ENCODE peak calls at places on chromosomes 11 and 22, in six cellular contexts. Q is stimulated activated CD4-positive, alpha-beta T cell treated with anti-CD3 and anti-CD28 coated beads, Interleukin-12 subunit alpha, Interleukin-12 subunit beta, amount 100 ng/mL, for 4 hours; G is transverse colon; O is brain microvascular endothelial cell; X is stimulated activated CD8-positive, alpha-beta memory T cell treated with anti-CD3 and anti-CD28 coated beads, Interleukin-7, amount 100 ng/mL, for 1 hour; E is NCI-H1105 treated with DMSO at 0.1 percent for 48 hours. F is an unnamed sample.

GRCh38 chr11:23336961-23337360 is 476.7 kb upstream of the CCDC179 start:
- DNase-seq in Q (no peak), G (no peak), O (peak), X (no peak), E (no peak), F (no peak)

GRCh38 chr11:41053894-41054293 is 405.6 kb downstream of the LRRC4C start:
- DNase-seq in Q (no peak), G (no peak), O (no peak), X (no peak), E (no peak), F (no peak)

GRCh38 chr22:23007823-23008222 is 62.5 kb upstream of the GNAZ start:
- DNase-seq in Q (no peak), G (no peak), O (no peak), X (no peak), E (no peak), F (no peak)

GRCh38 chr22:42920101-42920820 is 63.2 kb upstream of the ARFGAP3 start:
- DNase-seq in Q (no peak), G (no peak), O (no peak), X (no peak), E (no peak), F (no peak)

GRCh38 chr11:46330887-46331652 is 16.2 kb upstream of the DGKZ start:
- DNase-seq in Q (no peak), G (no peak), O (no peak), X (no peak), E (no peak), F (no peak)

GRCh38 chr22:44337658-44338004 is 24.9 kb upstream of the SHISAL1 start:
- DNase-seq in Q (no peak), G (peak), O (peak), X (no peak), E (no peak), F (no peak)

GRCh38 chr11:12408156-12408770 is 30.9 kb downstream of the PARVA start:
- DNase-seq in Q (no peak), G (no peak), O (no peak), X (no peak), E (no peak), F (no peak)

GRCh38 chr11:1829039-1829820 is 5.6 kb upstream of the SYT8 start:
- DNase-seq in Q (no peak), G (no peak), O (peak), X (no peak), E (no peak), F (no peak)

GRCh38 chr22:37130031-37130430 is 19.7 kb downstream of the IL2RB start:
- DNase-seq in Q (no peak), G (no peak), O (no peak), X (no peak), E (no peak), F (no peak)

GRCh38 chr11:20355221-20356219 is 8.0 kb upstream of the HTATIP2 start:
- DNase-seq in Q (peak), G (peak), O (peak), X (no peak), E (peak), F (peak)

GRCh38 chr22:47065756-47066615 is 303.5 kb downstream of the TBC1D22A start:
- DNase-seq in Q (no peak), G (peak), O (peak), X (no peak), E (no peak), F (no peak)

GRCh38 chr11:33567004-33567403 is 133.6 kb downstream of the C11orf91 start:
- DNase-seq in Q (no peak), G (no peak), O (no peak), X (no peak), E (no peak), F (no peak)

GRCh38 chr11:67271548-67272284 is 5.4 kb downstream of the GRK2 start:
- DNase-seq in Q (no peak), G (peak), O (no peak), X (no peak), E (no peak), F (no peak)

GRCh38 chr11:2365571-2366210 is 11.4 kb upstream of the CD81 start:
- DNase-seq in Q (no peak), G (no peak), O (no peak), X (no peak), E (no peak), F (no peak)

GRCh38 chr22:26568207-26568706 is 21.7 kb downstream of the TPST2 start:
- DNase-seq in Q (no peak), G (no peak), O (no peak), X (no peak), E (no peak), F (no peak)

GRCh38 chr11:6402561-6402981 is 12.3 kb downstream of the SMPD1 start:
- DNase-seq in Q (peak), G (peak), O (no peak), X (no peak), E (no peak), F (no peak)

GRCh38 chr11:121237686-121238658 is 54.6 kb upstream of the SC5D start:
- DNase-seq in Q (no peak), G (no peak), O (peak), X (no peak), E (no peak), F (no peak)

GRCh38 chr11:12220305-12220704 is 109.9 kb downstream of the MICAL2 start:
- DNase-seq in Q (no peak), G (peak), O (no peak), X (no peak), E (no peak), F (no peak)

GRCh38 chr22:30426395-30427353 is 1.1 kb downstream of the MTFP1 start:
- DNase-seq in Q (peak), G (peak), O (peak), X (peak), E (no peak), F (peak)

F was measured in erythroblast.